ENCODE peak calls at places on chromosome 20, in five cellular contexts. D is uterus, G is PC-3, U is breast epithelium, L is cardiac muscle cell. R is an unnamed sample.
A peak's percentile ranks its signal among the peaks of the same experiment; 100 is the strongest.

GRCh38 chr20:53734006-53734688 is 140.5 kb upstream of the ZNF217 start:
- DNase-seq in D (no peak), G (no peak), U (no peak), L (no peak), R (no peak)

GRCh38 chr20:34637245-34638185 is 39.4 kb downstream of the PIGU start:
- DNase-seq in D (peak; percentile 35), G (peak; percentile 39), U (no peak), L (no peak), R (no peak)

GRCh38 chr20:9409981-9410380 is 104.4 kb upstream of the LAMP5 start:
- DNase-seq in D (no peak), G (peak; percentile 68), U (no peak), L (no peak), R (no peak)

GRCh38 chr20:29878281-29878741 is 1379.2 kb upstream of the DEFB115 start:
- DNase-seq in D (no peak), G (peak; percentile 19), U (no peak), L (no peak), R (peak; percentile 73)

GRCh38 chr20:35669221-35669620 is 4.5 kb upstream of the CPNE1 start:
- DNase-seq in D (no peak), G (no peak), U (no peak), L (no peak), R (no peak)

GRCh38 chr20:37243076-37243936 is 18.3 kb downstream of the GHRH start:
- DNase-seq in D (no peak), G (no peak), U (peak; percentile 51), L (peak; percentile 21), R (no peak)

GRCh38 chr20:31684153-31685003 is 38.3 kb downstream of the BCL2L1 start:
- DNase-seq in D (no peak), G (peak; percentile 1), U (no peak), L (no peak), R (no peak)

GRCh38 chr20:945841-946240 is 29.7 kb upstream of the ANGPT4 start:
- DNase-seq in D (no peak), G (no peak), U (no peak), L (no peak), R (no peak)

GRCh38 chr20:17369506-17369905 is 142.7 kb downstream of the PCSK2 start:
- DNase-seq in D (no peak), G (no peak), U (no peak), L (no peak), R (no peak)

GRCh38 chr20:59724457-59725366 is 120.4 kb downstream of the PHACTR3 start:
- DNase-seq in D (no peak), G (no peak), U (no peak), L (no peak), R (peak; percentile 46)

GRCh38 chr20:47574616-47575401 is 73.1 kb downstream of the NCOA3 start:
- DNase-seq in D (no peak), G (peak; percentile 26), U (no peak), L (peak; percentile 23), R (no peak)

GRCh38 chr20:52924411-52925271 is 47.5 kb upstream of the TSHZ2 start:
- DNase-seq in D (no peak), G (no peak), U (no peak), L (no peak), R (no peak)

GRCh38 chr20:23120261-23120660 is 34.1 kb upstream of the CD93 start:
- DNase-seq in D (no peak), G (no peak), U (no peak), L (no peak), R (peak; percentile 29)

GRCh38 chr20:51022803-51023616 is at the start of gene KCNG1:
- DNase-seq in D (peak; percentile 62), G (peak; percentile 95), U (peak; percentile 49), L (peak; percentile 95), R (peak; percentile 82)

GRCh38 chr20:48773837-48774418 is 53.9 kb downstream of the PREX1 start:
- DNase-seq in D (no peak), G (no peak), U (no peak), L (no peak), R (no peak)

GRCh38 chr20:63740070-63740500 is 509 bp downstream of the SLC2A4RG start:
- DNase-seq in D (peak; percentile 75), G (peak; percentile 54), U (no peak), L (peak; percentile 64), R (peak; percentile 82)

GRCh38 chr20:60053125-60053812 is 95.0 kb downstream of the CDH26 start:
- DNase-seq in D (no peak), G (no peak), U (no peak), L (no peak), R (no peak)

GRCh38 chr20:32580970-32581838 is 3.9 kb downstream of the NOL4L start:
- DNase-seq in D (no peak), G (no peak), U (no peak), L (peak; percentile 67), R (no peak)

GRCh38 chr20:48999890-49000870 is 45.9 kb upstream of the CSE1L start:
- DNase-seq in D (no peak), G (no peak), U (no peak), L (no peak), R (no peak)

GRCh38 chr20:31868853-31869672 is 1.3 kb downstream of the DUSP15 start:
- DNase-seq in D (no peak), G (no peak), U (no peak), L (no peak), R (no peak)

GRCh38 chr20:3633913-3634478 is 29.2 kb downstream of the GFRA4 start:
- DNase-seq in D (no peak), G (no peak), U (no peak), L (no peak), R (no peak)

GRCh38 chr20:3724356-3724755 is 8.1 kb upstream of the HSPA12B start:
- DNase-seq in D (no peak), G (no peak), U (no peak), L (no peak), R (no peak)

GRCh38 chr20:31767805-31768204 is 28.7 kb downstream of the TPX2 start:
- DNase-seq in D (no peak), G (no peak), U (no peak), L (no peak), R (no peak)

GRCh38 chr20:9597547-9597946 is 83.2 kb downstream of the LAMP5 start:
- DNase-seq in D (no peak), G (no peak), U (no peak), L (peak; percentile 12), R (no peak)

GRCh38 chr20:15100506-15101160 is 763.2 kb upstream of the FLRT3 start:
- DNase-seq in D (no peak), G (no peak), U (no peak), L (no peak), R (no peak)

GRCh38 chr20:23167436-23167835 is 81.3 kb upstream of the CD93 start:
- DNase-seq in D (no peak), G (peak; percentile 29), U (no peak), L (no peak), R (no peak)

GRCh38 chr20:59403261-59403961 is 103.0 kb downstream of the EDN3 start:
- DNase-seq in D (peak; percentile 39), G (peak; percentile 52), U (peak; percentile 25), L (peak; percentile 75), R (peak; percentile 73)

GRCh38 chr20:62993856-62994494 is 12.8 kb downstream of the BHLHE23 start:
- DNase-seq in D (no peak), G (no peak), U (no peak), L (no peak), R (no peak)

GRCh38 chr20:53751394-53752368 is 158.0 kb upstream of the ZNF217 start:
- DNase-seq in D (no peak), G (peak; percentile 55), U (no peak), L (peak; percentile 2), R (no peak)

GRCh38 chr20:48619126-48620101 is 208.4 kb downstream of the PREX1 start:
- DNase-seq in D (no peak), G (peak; percentile 55), U (peak; percentile 48), L (no peak), R (peak; percentile 63)

GRCh38 chr20:11112837-11113236 is 439.0 kb upstream of the JAG1 start:
- DNase-seq in D (no peak), G (peak; percentile 72), U (no peak), L (no peak), R (no peak)

GRCh38 chr20:52127309-52127708 is 64.3 kb downstream of the ZFP64 start:
- DNase-seq in D (no peak), G (no peak), U (no peak), L (no peak), R (no peak)

GRCh38 chr20:44470327-44470726 is 5.3 kb upstream of the TTPAL start:
- DNase-seq in D (no peak), G (no peak), U (no peak), L (no peak), R (no peak)

GRCh38 chr20:44467289-44467883 is 8.3 kb upstream of the TTPAL start:
- DNase-seq in D (peak; percentile 60), G (no peak), U (peak; percentile 62), L (peak; percentile 8), R (no peak)

GRCh38 chr20:44475372-44475693 is 341 bp upstream of the TTPAL start:
- DNase-seq in D (no peak), G (no peak), U (no peak), L (no peak), R (no peak)

GRCh38 chr20:44468044-44468782 is 7.5 kb upstream of the TTPAL start:
- DNase-seq in D (no peak), G (no peak), U (no peak), L (no peak), R (no peak)

GRCh38 chr20:44471481-44471882 is 4.2 kb upstream of the TTPAL start:
- DNase-seq in D (no peak), G (peak; percentile 70), U (no peak), L (peak; percentile 39), R (no peak)
- TF ChIP-seq CTCF in D (peak; percentile 15), G (peak; percentile 74), U (peak; percentile 39), L (peak; percentile 67), R (peak; percentile 19)

GRCh38 chr20:44115762-44116644 is 71.0 kb downstream of the JPH2 start:
- DNase-seq in D (no peak), G (no peak), U (no peak), L (no peak), R (no peak)
- H3K27ac ChIP-seq in D (no peak overlapping the region), G (no peak overlapping the region), U (no peak overlapping the region), L (no peak overlapping the region), R (no peak overlapping the region)

GRCh38 chr20:8250539-8251200 is 118.6 kb downstream of the PLCB1 start:
- DNase-seq in D (no peak), G (no peak), U (no peak), L (no peak), R (no peak)
- H3K4me1 ChIP-seq in D (no peaks in the 10 kb centered on the region), G (no peaks in the 10 kb centered on the region), U (no peaks in the 10 kb centered on the region), L (peaks cover 22% of the 10 kb centered on the region), R (no peaks in the 10 kb centered on the region)

GRCh38 chr20:2480381-2480780 is 9.8 kb upstream of the SNRPB start:
- DNase-seq in D (no peak), G (no peak), U (no peak), L (no peak), R (no peak)

GRCh38 chr20:2475850-2476741 is 5.5 kb upstream of the SNRPB start:
- DNase-seq in D (no peak), G (no peak), U (no peak), L (no peak), R (no peak)

GRCh38 chr20:2476742-2477615 is 6.4 kb upstream of the SNRPB start:
- DNase-seq in D (no peak), G (no peak), U (no peak), L (no peak), R (no peak)
- TF ChIP-seq CTCF in D (no peak), G (peak; percentile 22), U (no peak), L (no peak), R (no peak)